ENCODE peak calls at places on chromosomes 4 and X, in four cellular contexts. G is heart left ventricle, Q is AG10803, B is fibroblast of lung. L is an unnamed sample.

GRCh38 chrX:153408221-153408721 is 3.0 kb upstream of the ZFP92 start:
- DNase-seq in G (no peak), Q (no peak), B (no peak), L (no peak)

GRCh38 chrX:135520022-135520552 is 373 bp upstream of the INTS6L start:
- DNase-seq in G (no peak), Q (peak; percentile 77), B (peak; percentile 82), L (peak; percentile 34)

GRCh38 chr4:182699825-182700224 is 217.4 kb downstream of the DCTD start:
- DNase-seq in G (no peak), Q (peak; percentile 18), B (no peak), L (peak; percentile 7)

GRCh38 chr4:184450045-184450444 is 24.3 kb downstream of the IRF2 start:
- DNase-seq in G (no peak), Q (peak; percentile 81), B (peak; percentile 75), L (peak; percentile 71)

GRCh38 chr4:172830295-172830764 is 338.3 kb upstream of the GALNT7 start:
- DNase-seq in G (no peak), Q (no peak), B (no peak), L (peak; percentile 10)

GRCh38 chrX:54921427-54922021 is 900 bp downstream of the TRO start:
- DNase-seq in G (peak; percentile 69), Q (peak; percentile 52), B (peak; percentile 68), L (peak; percentile 59)

GRCh38 chr4:76758996-76759395 is 138.9 kb downstream of the SOWAHB start:
- DNase-seq in G (no peak), Q (no peak), B (peak; percentile 51), L (no peak)

GRCh38 chr4:159227984-159228383 is 125.1 kb downstream of the RAPGEF2 start:
- DNase-seq in G (peak; percentile 85), Q (peak; percentile 81), B (peak; percentile 96), L (peak; percentile 79)

GRCh38 chr4:184165291-184165690 is 52.4 kb downstream of the ENPP6 start:
- DNase-seq in G (no peak), Q (no peak), B (peak; percentile 37), L (no peak)

GRCh38 chr4:105145059-105145912 is 1.4 kb upstream of the TET2 start:
- DNase-seq in G (no peak), Q (no peak), B (no peak), L (no peak)

GRCh38 chr4:141080668-141081067 is 52.6 kb downstream of the RNF150 start:
- DNase-seq in G (no peak), Q (no peak), B (no peak), L (no peak)

GRCh38 chrX:48509245-48509590 is 426 bp downstream of the PORCN start:
- DNase-seq in G (no peak), Q (no peak), B (no peak), L (no peak)

GRCh38 chr4:13665711-13666660 is 38.5 kb upstream of the BOD1L1 start:
- DNase-seq in G (no peak), Q (no peak), B (peak; percentile 6), L (no peak)

GRCh38 chrX:131067846-131068745 is 9.9 kb downstream of the ARHGAP36 start:
- DNase-seq in G (no peak), Q (no peak), B (no peak), L (no peak)

GRCh38 chr4:8215001-8215427 is 15.9 kb downstream of the SH3TC1 start:
- DNase-seq in G (no peak), Q (peak; percentile 77), B (peak; percentile 73), L (peak; percentile 95)

GRCh38 chrX:38473715-38474114 is 87.6 kb upstream of the TSPAN7 start:
- DNase-seq in G (no peak), Q (no peak), B (no peak), L (no peak)

GRCh38 chr4:180189639-180190038 is 2053.6 kb upstream of the TENM3 start:
- DNase-seq in G (no peak), Q (no peak), B (no peak), L (no peak)

GRCh38 chr4:4719446-4719845 is 140.0 kb upstream of the MSX1 start:
- DNase-seq in G (no peak), Q (no peak), B (no peak), L (no peak)

GRCh38 chrX:71106427-71106826 is at the start of gene CXorf65:
- DNase-seq in G (no peak), Q (no peak), B (no peak), L (no peak)

GRCh38 chr4:121189811-121190210 is 25.7 kb upstream of the TNIP3 start:
- DNase-seq in G (no peak), Q (no peak), B (no peak), L (no peak)

GRCh38 chr4:181517521-181517920 is 725.7 kb upstream of the TENM3 start:
- DNase-seq in G (no peak), Q (peak; percentile 33), B (peak; percentile 47), L (no peak)

GRCh38 chr4:186297013-186297645 is 31.1 kb downstream of the F11 start:
- DNase-seq in G (no peak), Q (peak; percentile 57), B (peak; percentile 36), L (peak; percentile 72)

GRCh38 chrX:3712080-3712869 is 1.2 kb downstream of the PRKX start:
- DNase-seq in G (no peak), Q (peak; percentile 27), B (peak; percentile 40), L (peak; percentile 40)

GRCh38 chr4:76830612-76831474 is 67.1 kb downstream of the SOWAHB start:
- DNase-seq in G (peak; percentile 45), Q (peak; percentile 88), B (peak; percentile 83), L (peak; percentile 98)

GRCh38 chrX:136211766-136212556 is 39.2 kb downstream of the MAP7D3 start:
- DNase-seq in G (peak; percentile 45), Q (no peak), B (no peak), L (no peak)

GRCh38 chr4:74117024-74117534 is 18.1 kb upstream of the CXCL2 start:
- DNase-seq in G (peak; percentile 76), Q (peak; percentile 97), B (peak; percentile 97), L (peak; percentile 85)

GRCh38 chr4:86963697-86964096 is 28.9 kb downstream of the AFF1 start:
- DNase-seq in G (no peak), Q (no peak), B (peak; percentile 44), L (no peak)

GRCh38 chr4:20724915-20725314 is 24.7 kb downstream of the PACRGL start:
- DNase-seq in G (no peak), Q (no peak), B (no peak), L (no peak)

GRCh38 chr4:20723463-20723862 is 23.2 kb downstream of the PACRGL start:
- DNase-seq in G (no peak), Q (no peak), B (no peak), L (no peak)

GRCh38 chr4:20723019-20723418 is 22.8 kb downstream of the PACRGL start:
- DNase-seq in G (no peak), Q (peak; percentile 12), B (peak; percentile 6), L (peak; percentile 6)
- H3K4me3 ChIP-seq in G (no peak overlapping the region), Q (no peak overlapping the region), B (no peak overlapping the region), L (no peak overlapping the region)

DNA sequence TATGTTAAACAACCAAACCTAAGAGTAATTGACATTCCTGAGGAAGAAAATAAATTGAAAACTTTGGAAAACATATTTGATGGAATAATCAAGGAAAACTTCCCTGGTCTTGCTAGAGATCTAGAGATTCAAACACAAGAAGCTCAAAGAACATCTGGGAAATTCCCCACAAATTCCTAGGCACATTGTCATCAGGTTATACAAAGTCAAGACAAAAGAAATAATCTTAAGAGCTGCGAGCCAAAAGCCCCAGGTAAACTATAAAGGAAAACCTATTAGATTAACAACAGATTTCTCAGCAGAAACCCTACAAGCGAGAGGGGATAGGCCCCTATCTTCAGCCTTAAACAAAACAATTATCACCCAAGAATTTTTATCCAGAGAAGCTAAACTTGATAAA is 1082.0 kb upstream of the IGFBP7 start:
- DNase-seq in G (no peak), Q (no peak), B (no peak), L (no peak)
- H3K4me3 ChIP-seq in G (no peak overlapping the region), Q (no peak overlapping the region), B (no peak overlapping the region), L (no peak overlapping the region)

GRCh38 chrX:123185714-123186113 is 1.6 kb downstream of the GRIA3 start:
- DNase-seq in G (no peak), Q (peak; percentile 49), B (peak; percentile 46), L (no peak)

GRCh38 chrX:123186796-123187195 is 2.7 kb downstream of the GRIA3 start:
- DNase-seq in G (no peak), Q (peak; percentile 72), B (no peak), L (no peak)

GRCh38 chrX:123188081-123188480 is 4.0 kb downstream of the GRIA3 start:
- DNase-seq in G (no peak), Q (peak; percentile 82), B (peak; percentile 40), L (no peak)

GRCh38 chrX:123184199-123184857 is at the start of gene GRIA3:
- DNase-seq in G (no peak), Q (peak; percentile 83), B (peak; percentile 76), L (peak; percentile 8)

DNA sequence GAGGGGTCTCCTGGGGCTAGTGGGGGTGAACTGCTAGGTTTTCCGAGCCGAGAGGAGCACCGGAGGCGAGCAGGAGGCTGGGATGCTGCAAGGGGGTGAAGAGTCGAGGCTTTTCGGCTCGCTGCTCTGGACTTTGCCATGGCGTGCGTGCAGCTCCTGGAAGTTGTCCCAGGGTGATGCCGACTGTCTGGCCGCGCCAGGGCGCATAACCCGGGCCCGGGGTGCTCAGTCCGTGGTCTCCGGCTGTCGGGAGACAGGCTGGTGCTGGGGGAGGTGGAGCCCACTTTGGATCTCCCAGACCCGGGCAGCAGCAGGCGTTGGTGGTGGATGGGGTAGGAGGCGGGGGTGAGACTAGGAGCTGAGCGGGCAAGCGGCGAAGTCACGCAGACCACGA is 777 bp downstream of the GRIA3 start:
- DNase-seq in G (peak; percentile 25), Q (peak; percentile 36), B (no peak), L (no peak)
- H3K4me3 ChIP-seq in G (peak overlapping the region; percentile 36), Q (peak overlapping the region; percentile 75), B (peak overlapping the region; percentile 21), L (peak overlapping the region; percentile 34)

GRCh38 chr4:145176641-145177432 is 3.6 kb downstream of the OTUD4 start:
- DNase-seq in G (no peak), Q (no peak), B (no peak), L (no peak)
- H3K4me3 ChIP-seq in G (peak overlapping the region; percentile 94), Q (peak overlapping the region; percentile 83), B (peak overlapping the region; percentile 92), L (peak overlapping the region; percentile 36)

L was measured in fibroblast of villous mesenchyme.